ENCODE peak calls at places on chromosomes 11 and 22, in five cellular contexts. One of them, this sample, is unnamed.

GRCh38 chr11:114651145-114651718 is 27.1 kb upstream of the NXPE2 start:
- DNase-seq in activated gamma-delta T cell treated with Interleukin-2 at 50 U/mL for 16 hours: no peak
- DNase-seq in neuronal stem cell: no peak
- DNase-seq in ovary: no peak
- DNase-seq in iris pigment epithelial cell: no peak
- DNase-seq in this sample: no peak

GRCh38 chr11:3340025-3340424 is 38.9 kb downstream of the ZNF195 start:
- DNase-seq in activated gamma-delta T cell treated with Interleukin-2 at 50 U/mL for 16 hours: no peak
- DNase-seq in neuronal stem cell: no peak
- DNase-seq in ovary: no peak
- DNase-seq in iris pigment epithelial cell: peak
- DNase-seq in this sample: no peak

GRCh38 chr11:123063396-123064267 is 1.7 kb upstream of the HSPA8 start:
- DNase-seq in activated gamma-delta T cell treated with Interleukin-2 at 50 U/mL for 16 hours: peak
- DNase-seq in neuronal stem cell: no peak
- DNase-seq in ovary: no peak
- DNase-seq in iris pigment epithelial cell: peak
- DNase-seq in this sample: peak

GRCh38 chr11:95330332-95330731 is 99.3 kb upstream of the SESN3 start:
- DNase-seq in activated gamma-delta T cell treated with Interleukin-2 at 50 U/mL for 16 hours: no peak
- DNase-seq in neuronal stem cell: no peak
- DNase-seq in ovary: peak
- DNase-seq in iris pigment epithelial cell: no peak
- DNase-seq in this sample: no peak

GRCh38 chr11:79939111-79939510 is 498.3 kb upstream of the TENM4 start:
- DNase-seq in activated gamma-delta T cell treated with Interleukin-2 at 50 U/mL for 16 hours: no peak
- DNase-seq in neuronal stem cell: no peak
- DNase-seq in ovary: no peak
- DNase-seq in iris pigment epithelial cell: no peak
- DNase-seq in this sample: no peak

GRCh38 chr22:41857160-41857859 is 24.4 kb downstream of the SREBF2 start:
- DNase-seq in activated gamma-delta T cell treated with Interleukin-2 at 50 U/mL for 16 hours: peak
- DNase-seq in neuronal stem cell: peak
- DNase-seq in ovary: no peak
- DNase-seq in iris pigment epithelial cell: peak
- DNase-seq in this sample: peak

GRCh38 chr22:28923826-28924732 is 40.7 kb downstream of the ZNRF3 start:
- DNase-seq in activated gamma-delta T cell treated with Interleukin-2 at 50 U/mL for 16 hours: no peak
- DNase-seq in neuronal stem cell: no peak
- DNase-seq in ovary: peak
- DNase-seq in iris pigment epithelial cell: no peak
- DNase-seq in this sample: no peak

GRCh38 chr22:26642465-26643367 is 14.7 kb upstream of the MIAT start:
- DNase-seq in activated gamma-delta T cell treated with Interleukin-2 at 50 U/mL for 16 hours: peak
- DNase-seq in neuronal stem cell: no peak
- DNase-seq in ovary: no peak
- DNase-seq in iris pigment epithelial cell: no peak
- DNase-seq in this sample: peak

GRCh38 chr22:43826142-43827093 is 14.3 kb upstream of the EFCAB6 start:
- DNase-seq in activated gamma-delta T cell treated with Interleukin-2 at 50 U/mL for 16 hours: no peak
- DNase-seq in neuronal stem cell: no peak
- DNase-seq in ovary: peak
- DNase-seq in iris pigment epithelial cell: peak
- DNase-seq in this sample: no peak

GRCh38 chr22:37282385-37282677 is at the start of gene CYTH4:
- DNase-seq in activated gamma-delta T cell treated with Interleukin-2 at 50 U/mL for 16 hours: peak
- DNase-seq in neuronal stem cell: no peak
- DNase-seq in ovary: no peak
- DNase-seq in iris pigment epithelial cell: no peak
- DNase-seq in this sample: peak

GRCh38 chr11:36014499-36014898 is 70.6 kb downstream of the LDLRAD3 start:
- DNase-seq in activated gamma-delta T cell treated with Interleukin-2 at 50 U/mL for 16 hours: no peak
- DNase-seq in neuronal stem cell: no peak
- DNase-seq in ovary: no peak
- DNase-seq in iris pigment epithelial cell: no peak
- DNase-seq in this sample: no peak

GRCh38 chr11:62726156-62727006 is 876 bp downstream of the HNRNPUL2 start:
- DNase-seq in activated gamma-delta T cell treated with Interleukin-2 at 50 U/mL for 16 hours: no peak
- DNase-seq in neuronal stem cell: no peak
- DNase-seq in ovary: no peak
- DNase-seq in iris pigment epithelial cell: no peak
- DNase-seq in this sample: no peak

GRCh38 chr11:7893792-7894191 is 37.3 kb downstream of the OR10A6 start:
- DNase-seq in activated gamma-delta T cell treated with Interleukin-2 at 50 U/mL for 16 hours: no peak
- DNase-seq in neuronal stem cell: no peak
- DNase-seq in ovary: no peak
- DNase-seq in iris pigment epithelial cell: no peak
- DNase-seq in this sample: no peak

GRCh38 chr11:25876456-25876965 is 455.4 kb upstream of the ANO3 start:
- DNase-seq in activated gamma-delta T cell treated with Interleukin-2 at 50 U/mL for 16 hours: no peak
- DNase-seq in neuronal stem cell: no peak
- DNase-seq in ovary: no peak
- DNase-seq in iris pigment epithelial cell: no peak
- DNase-seq in this sample: no peak

GRCh38 chr22:30204742-30205111 is 41.8 kb downstream of the LIF start:
- DNase-seq in activated gamma-delta T cell treated with Interleukin-2 at 50 U/mL for 16 hours: no peak
- DNase-seq in neuronal stem cell: no peak
- DNase-seq in ovary: peak
- DNase-seq in iris pigment epithelial cell: no peak
- DNase-seq in this sample: no peak

GRCh38 chr11:27209562-27210005 is 153.4 kb downstream of the CCDC34 start:
- DNase-seq in activated gamma-delta T cell treated with Interleukin-2 at 50 U/mL for 16 hours: no peak
- DNase-seq in neuronal stem cell: no peak
- DNase-seq in ovary: no peak
- DNase-seq in iris pigment epithelial cell: peak
- DNase-seq in this sample: no peak

GRCh38 chr11:69884286-69884685 is 65.1 kb upstream of the FGF3 start:
- DNase-seq in activated gamma-delta T cell treated with Interleukin-2 at 50 U/mL for 16 hours: no peak
- DNase-seq in neuronal stem cell: no peak
- DNase-seq in ovary: no peak
- DNase-seq in iris pigment epithelial cell: no peak
- DNase-seq in this sample: no peak

GRCh38 chr11:8914661-8915018 is 3.7 kb downstream of the AKIP1 start:
- DNase-seq in activated gamma-delta T cell treated with Interleukin-2 at 50 U/mL for 16 hours: no peak
- DNase-seq in neuronal stem cell: no peak
- DNase-seq in ovary: no peak
- DNase-seq in iris pigment epithelial cell: no peak
- DNase-seq in this sample: no peak

GRCh38 chr11:88555018-88555828 is 217.7 kb upstream of the CTSC start:
- DNase-seq in activated gamma-delta T cell treated with Interleukin-2 at 50 U/mL for 16 hours: no peak
- DNase-seq in neuronal stem cell: no peak
- DNase-seq in ovary: no peak
- DNase-seq in iris pigment epithelial cell: peak
- DNase-seq in this sample: no peak

GRCh38 chr11:126419801-126420729 is 64.6 kb downstream of the ST3GAL4 start:
- DNase-seq in activated gamma-delta T cell treated with Interleukin-2 at 50 U/mL for 16 hours: no peak
- DNase-seq in neuronal stem cell: no peak
- DNase-seq in ovary: no peak
- DNase-seq in iris pigment epithelial cell: peak
- DNase-seq in this sample: no peak

GRCh38 chr22:18077639-18078328 is at the start of gene PEX26:
- DNase-seq in activated gamma-delta T cell treated with Interleukin-2 at 50 U/mL for 16 hours: peak
- DNase-seq in neuronal stem cell: peak
- DNase-seq in ovary: peak
- DNase-seq in iris pigment epithelial cell: peak
- DNase-seq in this sample: peak

GRCh38 chr11:46036009-46036408 is 85.2 kb downstream of the PHF21A start:
- DNase-seq in activated gamma-delta T cell treated with Interleukin-2 at 50 U/mL for 16 hours: no peak
- DNase-seq in neuronal stem cell: no peak
- DNase-seq in ovary: no peak
- DNase-seq in iris pigment epithelial cell: no peak
- DNase-seq in this sample: no peak

GRCh38 chr11:57658023-57658361 is 430 bp downstream of the CLP1 start:
- DNase-seq in activated gamma-delta T cell treated with Interleukin-2 at 50 U/mL for 16 hours: no peak
- DNase-seq in neuronal stem cell: no peak
- DNase-seq in ovary: no peak
- DNase-seq in iris pigment epithelial cell: no peak
- DNase-seq in this sample: no peak

GRCh38 chr22:42893366-42894150 is 36.5 kb upstream of the ARFGAP3 start:
- DNase-seq in activated gamma-delta T cell treated with Interleukin-2 at 50 U/mL for 16 hours: peak
- DNase-seq in neuronal stem cell: no peak
- DNase-seq in ovary: no peak
- DNase-seq in iris pigment epithelial cell: no peak
- DNase-seq in this sample: peak

GRCh38 chr11:117192401-117192875 is 6.7 kb upstream of the TAGLN start:
- DNase-seq in activated gamma-delta T cell treated with Interleukin-2 at 50 U/mL for 16 hours: no peak
- DNase-seq in neuronal stem cell: no peak
- DNase-seq in ovary: no peak
- DNase-seq in iris pigment epithelial cell: no peak
- DNase-seq in this sample: no peak

GRCh38 chr11:491358-491757 is 15.7 kb downstream of the RNH1 start:
- DNase-seq in activated gamma-delta T cell treated with Interleukin-2 at 50 U/mL for 16 hours: no peak
- DNase-seq in neuronal stem cell: no peak
- DNase-seq in ovary: no peak
- DNase-seq in iris pigment epithelial cell: no peak
- DNase-seq in this sample: no peak

GRCh38 chr11:65899356-65900124 is 648 bp downstream of the FOSL1 start:
- DNase-seq in activated gamma-delta T cell treated with Interleukin-2 at 50 U/mL for 16 hours: peak
- DNase-seq in neuronal stem cell: no peak
- DNase-seq in ovary: no peak
- DNase-seq in iris pigment epithelial cell: peak
- DNase-seq in this sample: peak

GRCh38 chr22:35540600-35541253 is at the start of gene RASD2:
- DNase-seq in activated gamma-delta T cell treated with Interleukin-2 at 50 U/mL for 16 hours: peak
- DNase-seq in neuronal stem cell: no peak
- DNase-seq in ovary: no peak
- DNase-seq in iris pigment epithelial cell: no peak
- DNase-seq in this sample: no peak

GRCh38 chr11:18527512-18527911 is 770 bp upstream of the TSG101 start:
- DNase-seq in activated gamma-delta T cell treated with Interleukin-2 at 50 U/mL for 16 hours: no peak
- DNase-seq in neuronal stem cell: no peak
- DNase-seq in ovary: no peak
- DNase-seq in iris pigment epithelial cell: peak
- DNase-seq in this sample: peak

GRCh38 chr22:40374567-40374966 is 4.2 kb downstream of the SGSM3 start:
- DNase-seq in activated gamma-delta T cell treated with Interleukin-2 at 50 U/mL for 16 hours: no peak
- DNase-seq in neuronal stem cell: no peak
- DNase-seq in ovary: no peak
- DNase-seq in iris pigment epithelial cell: no peak
- DNase-seq in this sample: no peak

GRCh38 chr11:126654886-126655806 is 299.7 kb downstream of the ST3GAL4 start:
- DNase-seq in activated gamma-delta T cell treated with Interleukin-2 at 50 U/mL for 16 hours: no peak
- DNase-seq in neuronal stem cell: no peak
- DNase-seq in ovary: no peak
- DNase-seq in iris pigment epithelial cell: no peak
- DNase-seq in this sample: no peak

This sample was measured in immature natural killer cell.